ENCODE peak calls at places on chromosomes 16 and 17, in four cellular contexts. D is BE2C, U is astrocyte of the cerebellum, V is heart right ventricle. P is an unnamed sample.

GRCh38 chr17:1087381-1088241 is 90.7 kb downstream of the TIMM22 start:
- DNase-seq in D (peak), U (no peak), V (peak), P (peak)

GRCh38 chr17:62671553-62671952 is 44.1 kb downstream of the MRC2 start:
- DNase-seq in D (peak), U (no peak), V (no peak), P (no peak)

GRCh38 chr16:31441956-31442355 is 633 bp downstream of the ZNF843 start:
- DNase-seq in D (no peak), U (no peak), V (peak), P (no peak)

GRCh38 chr17:10025224-10025623 is 120.2 kb upstream of the RCVRN start:
- DNase-seq in D (no peak), U (no peak), V (no peak), P (no peak)

GRCh38 chr17:14582996-14583395 is 282.1 kb downstream of the HS3ST3B1 start:
- DNase-seq in D (no peak), U (no peak), V (no peak), P (no peak)

GRCh38 chr16:49179714-49180330 is 101.8 kb downstream of the CBLN1 start:
- DNase-seq in D (no peak), U (no peak), V (no peak), P (no peak)

GRCh38 chr17:58332720-58333395 is 4.3 kb upstream of the TSPOAP1 start:
- DNase-seq in D (no peak), U (no peak), V (no peak), P (peak)

GRCh38 chr17:66287911-66288310 is 14.5 kb upstream of the PRKCA start:
- DNase-seq in D (no peak), U (no peak), V (no peak), P (no peak)

GRCh38 chr17:77141846-77142449 is 1.2 kb downstream of the SEC14L1 start:
- DNase-seq in D (no peak), U (no peak), V (no peak), P (no peak)

GRCh38 chr16:22206847-22207714 is 1.0 kb downstream of the EEF2K start:
- DNase-seq in D (peak), U (peak), V (peak), P (peak)

GRCh38 chr17:50201226-50201854 is at the start of gene COL1A1:
- DNase-seq in D (no peak), U (peak), V (peak), P (peak)

GRCh38 chr17:36653374-36653773 is 52.0 kb downstream of the MRM1 start:
- DNase-seq in D (no peak), U (no peak), V (no peak), P (no peak)

GRCh38 chr17:78997231-78997741 is 12.3 kb downstream of the CANT1 start:
- DNase-seq in D (no peak), U (no peak), V (no peak), P (no peak)

GRCh38 chr17:69857412-69857835 is 217.6 kb upstream of the KCNJ16 start:
- DNase-seq in D (no peak), U (no peak), V (no peak), P (no peak)

GRCh38 chr16:22323173-22323997 is 26.2 kb downstream of the POLR3E start:
- DNase-seq in D (no peak), U (no peak), V (no peak), P (no peak)

GRCh38 chr16:72673118-72673517 is 374.8 kb downstream of the ZFHX3 start:
- DNase-seq in D (no peak), U (no peak), V (no peak), P (no peak)

GRCh38 chr17:64784353-64784798 is 122.3 kb upstream of the SMURF2 start:
- DNase-seq in D (no peak), U (no peak), V (no peak), P (no peak)

GRCh38 chr17:83098241-83099085 is 19.1 kb downstream of the METRNL start:
- DNase-seq in D (no peak), U (no peak), V (no peak), P (no peak)

GRCh38 chr16:29232811-29233704 is 173.5 kb downstream of the NPIPB11 start:
- DNase-seq in D (no peak), U (no peak), V (no peak), P (no peak)

GRCh38 chr17:74842599-74843351 is 16.9 kb downstream of the GRIN2C start:
- DNase-seq in D (peak), U (no peak), V (peak), P (no peak)
- TF ChIP-seq CTCF in D (peak), U (peak), V (peak), P (peak)

GRCh38 chr17:60539807-60540206 is 13.8 kb upstream of the APPBP2 start:
- DNase-seq in D (no peak), U (no peak), V (no peak), P (no peak)
- TF ChIP-seq CTCF in D (no peak), U (no peak), V (no peak), P (no peak)

DNA sequence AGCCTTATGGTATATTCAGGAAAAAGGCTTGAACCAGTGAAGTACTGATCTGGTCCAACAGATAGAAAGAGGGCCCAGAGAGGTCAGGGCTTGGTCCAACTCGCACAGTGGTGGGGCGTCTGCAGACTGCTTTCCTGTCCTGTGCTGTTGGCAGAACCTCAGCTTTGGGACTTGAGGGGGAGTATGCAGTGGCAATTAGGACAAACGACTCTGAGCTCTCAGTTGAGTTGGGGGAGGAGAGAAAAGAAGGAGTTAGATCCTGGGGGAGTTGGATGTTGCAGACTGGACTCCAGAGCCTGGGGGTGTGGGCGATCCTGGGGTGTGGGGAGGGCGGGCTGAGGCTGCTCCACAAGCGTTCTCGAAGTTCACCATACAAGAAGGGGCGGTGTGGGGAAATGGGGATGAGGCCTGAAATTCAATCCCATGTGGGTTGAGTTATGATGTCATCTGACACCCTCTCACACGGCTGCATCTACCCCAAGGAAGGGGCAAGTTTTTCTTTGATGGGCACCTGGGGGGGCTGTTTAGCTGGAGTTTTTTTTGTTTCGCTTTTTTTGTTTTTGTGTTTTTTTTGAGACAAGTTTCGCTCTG is 14.6 kb downstream of the GRB7 start:
- DNase-seq in D (no peak), U (no peak), V (no peak), P (no peak)
- TF ChIP-seq CTCF in D (no peak), U (no peak), V (no peak), P (no peak)

DNA sequence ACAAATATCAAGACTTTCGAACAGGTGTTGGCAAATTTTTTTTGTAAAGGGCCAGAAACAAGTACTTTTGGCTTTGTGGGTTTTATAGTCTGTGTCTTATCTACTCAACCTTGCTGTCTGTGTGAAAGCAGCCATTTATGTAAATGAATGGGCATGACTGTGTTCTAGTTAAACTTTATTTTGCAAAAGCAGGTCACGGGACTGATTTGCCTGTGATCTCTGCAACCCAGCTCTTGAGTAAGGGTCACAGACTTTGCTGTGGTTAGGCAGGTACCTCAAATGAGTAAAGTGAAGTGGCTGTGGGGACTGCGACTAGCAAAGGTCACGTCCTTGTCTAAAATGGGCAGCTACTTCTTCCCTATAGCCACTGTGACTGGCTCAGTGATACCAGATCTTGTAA is 136.5 kb downstream of the FTO start:
- DNase-seq in D (no peak), U (no peak), V (no peak), P (no peak)
- TF ChIP-seq CTCF in D (no peak), U (no peak), V (no peak), P (no peak)

P was measured in CD14-positive monocyte.